ENCODE peak calls at places on chromosomes 7 and 10, in four cellular contexts. T is H9, Y is astrocyte, H is Panc1. U is an unnamed sample.

GRCh38 chr7:152366662-152367061 is 69.1 kb downstream of the KMT2C start:
- DNase-seq in H (no peak), T (no peak), Y (no peak), U (no peak)

GRCh38 chr10:103822052-103822716 is 33.2 kb downstream of the SH3PXD2A start:
- DNase-seq in H (no peak), Y (no peak), T (no peak), U (no peak)

GRCh38 chr7:98266840-98267239 is 14.6 kb upstream of the BRI3 start:
- DNase-seq in T (no peak), H (no peak), Y (no peak), U (no peak)

GRCh38 chr7:156875766-156876165 is 17.2 kb downstream of the LMBR1 start:
- DNase-seq in T (no peak), H (no peak), Y (no peak), U (no peak)

GRCh38 chr10:103828107-103828506 is 27.3 kb downstream of the SH3PXD2A start:
- DNase-seq in H (no peak), Y (peak; percentile 37), T (no peak), U (peak; percentile 91)

GRCh38 chr10:102626026-102626686 is 18.1 kb upstream of the TRIM8 start:
- DNase-seq in T (no peak), Y (no peak), H (no peak), U (no peak)

GRCh38 chr7:390761-391410 is 100.9 kb downstream of the FOXL3 start:
- DNase-seq in H (no peak), Y (no peak), T (no peak), U (no peak)

GRCh38 chr10:92436611-92437010 is 137.3 kb downstream of the IDE start:
- DNase-seq in Y (no peak), H (no peak), T (no peak), U (no peak)

GRCh38 chr7:121624922-121625321 is 228.8 kb upstream of the FAM3C start:
- DNase-seq in T (no peak), H (no peak), Y (peak; percentile 29), U (no peak)

GRCh38 chr10:83544049-83544448 is 595.3 kb upstream of the GHITM start:
- DNase-seq in Y (no peak), T (no peak), H (no peak), U (no peak)

GRCh38 chr10:125797999-125798662 is 22.5 kb upstream of the MMP21 start:
- DNase-seq in T (no peak), Y (no peak), H (no peak), U (no peak)

GRCh38 chr10:92164024-92164423 is 126.9 kb downstream of the CPEB3 start:
- DNase-seq in T (no peak), Y (no peak), H (no peak), U (no peak)

GRCh38 chr10:104488046-104488832 is 134.6 kb downstream of the CFAP58 start:
- DNase-seq in H (no peak), Y (no peak), T (no peak), U (no peak)

GRCh38 chr10:28429045-28429444 is 103.9 kb upstream of the WAC start:
- DNase-seq in H (no peak), T (no peak), Y (no peak), U (no peak)

GRCh38 chr7:76054129-76055120 is 6.5 kb downstream of the MDH2 start:
- DNase-seq in Y (peak; percentile 14), T (no peak), H (no peak), U (peak; percentile 92)

GRCh38 chr10:14683246-14683645 is 91.5 kb downstream of the FAM107B start:
- DNase-seq in Y (no peak), H (no peak), T (no peak), U (no peak)

GRCh38 chr7:129144095-129144833 is at the start of gene TSPAN33:
- DNase-seq in T (peak; percentile 92), Y (peak; percentile 47), H (peak; percentile 25), U (peak; percentile 60)

GRCh38 chr7:129147723-129148122 is 3.2 kb downstream of the TSPAN33 start:
- DNase-seq in H (no peak), T (no peak), Y (no peak), U (no peak)

GRCh38 chr7:129144834-129145668 is 544 bp downstream of the TSPAN33 start:
- DNase-seq in H (no peak), Y (no peak), T (no peak), U (no peak)

GRCh38 chr7:129146237-129146979 is 1.9 kb downstream of the TSPAN33 start:
- DNase-seq in H (no peak), T (no peak), Y (no peak), U (no peak)

DNA sequence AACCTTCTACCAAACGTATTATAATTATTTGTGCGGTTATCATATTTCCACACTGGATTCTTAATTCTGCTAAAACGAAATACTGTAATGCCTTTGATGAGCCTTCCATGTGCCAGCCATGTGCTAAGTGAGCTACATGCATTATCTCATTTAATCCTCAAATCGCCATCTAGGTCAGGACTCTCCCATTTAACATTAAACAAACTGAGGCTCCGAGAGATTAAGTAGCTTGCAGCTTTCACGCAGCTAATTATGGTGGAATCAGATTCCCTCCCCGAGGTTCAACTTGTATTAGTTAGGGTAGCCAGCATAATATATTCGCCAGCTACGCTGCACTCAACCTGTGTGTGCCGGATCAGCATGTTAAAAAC is 798 bp upstream of the TSPAN33 start:
- DNase-seq in T (no peak), H (no peak), Y (no peak), U (no peak)
- H3K27me3 ChIP-seq in T (peaks cover 2% of the 10 kb centered on the region), H (peaks cover 12% of the 10 kb centered on the region), Y (peaks cover 39% of the 10 kb centered on the region), U (peaks cover 4% of the 10 kb centered on the region)

GRCh38 chr7:94228223-94228622 is 166.5 kb upstream of the COL1A2 start:
- DNase-seq in Y (no peak), T (no peak), H (no peak), U (no peak)

GRCh38 chr7:94222516-94222915 is 172.2 kb upstream of the COL1A2 start:
- DNase-seq in H (no peak), T (no peak), Y (no peak), U (no peak)

GRCh38 chr7:94228678-94229077 is 166.0 kb upstream of the COL1A2 start:
- DNase-seq in Y (peak; percentile 22), H (no peak), T (no peak), U (no peak)

GRCh38 chr7:94223375-94224084 is 171.2 kb upstream of the COL1A2 start:
- DNase-seq in T (peak; percentile 81), Y (peak; percentile 64), H (peak; percentile 39), U (peak; percentile 62)
- TF ChIP-seq CTCF in T (peak; percentile 63), Y (peak; percentile 73), H (peak; percentile 10), U (no peak)

DNA sequence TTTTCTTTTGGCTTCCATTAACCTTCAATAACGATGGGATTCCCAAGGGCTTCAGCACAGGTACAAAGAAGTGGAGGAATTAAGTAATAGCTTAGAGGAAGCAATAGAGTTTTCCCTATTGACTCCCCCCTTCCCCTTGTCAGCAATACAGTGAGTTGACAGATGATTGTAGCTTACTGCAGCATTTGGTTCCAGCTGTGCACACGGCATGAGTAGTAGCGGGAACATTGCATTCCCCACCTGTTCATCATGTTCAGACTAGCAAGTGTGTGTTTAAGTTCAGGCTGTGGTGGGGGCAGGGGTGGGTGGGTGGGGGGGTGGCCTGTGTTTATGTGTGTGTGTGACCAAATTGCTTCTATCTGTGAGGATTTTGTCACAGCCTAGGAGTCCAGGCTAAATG is 4.6 kb upstream of the ADRA2A start:
- DNase-seq in T (no peak), Y (no peak), H (no peak), U (peak; percentile 13)
- H3K27me3 ChIP-seq in T (peaks cover under 1% of the 10 kb centered on the region), Y (peaks cover 33% of the 10 kb centered on the region), H (peaks cover 34% of the 10 kb centered on the region), U (peaks cover 21% of the 10 kb centered on the region)

GRCh38 chr7:29555061-29555460 is 8.6 kb upstream of the PRR15 start:
- DNase-seq in T (no peak), Y (no peak), H (no peak), U (no peak)

GRCh38 chr7:29557954-29558353 is 5.7 kb upstream of the PRR15 start:
- DNase-seq in H (no peak), T (peak; percentile 63), Y (no peak), U (peak; percentile 47)

GRCh38 chr7:29552392-29552791 is 11.2 kb upstream of the PRR15 start:
- DNase-seq in T (no peak), H (no peak), Y (no peak), U (no peak)

GRCh38 chr7:29561271-29561670 is 2.4 kb upstream of the PRR15 start:
- DNase-seq in H (no peak), T (no peak), Y (no peak), U (no peak)

DNA sequence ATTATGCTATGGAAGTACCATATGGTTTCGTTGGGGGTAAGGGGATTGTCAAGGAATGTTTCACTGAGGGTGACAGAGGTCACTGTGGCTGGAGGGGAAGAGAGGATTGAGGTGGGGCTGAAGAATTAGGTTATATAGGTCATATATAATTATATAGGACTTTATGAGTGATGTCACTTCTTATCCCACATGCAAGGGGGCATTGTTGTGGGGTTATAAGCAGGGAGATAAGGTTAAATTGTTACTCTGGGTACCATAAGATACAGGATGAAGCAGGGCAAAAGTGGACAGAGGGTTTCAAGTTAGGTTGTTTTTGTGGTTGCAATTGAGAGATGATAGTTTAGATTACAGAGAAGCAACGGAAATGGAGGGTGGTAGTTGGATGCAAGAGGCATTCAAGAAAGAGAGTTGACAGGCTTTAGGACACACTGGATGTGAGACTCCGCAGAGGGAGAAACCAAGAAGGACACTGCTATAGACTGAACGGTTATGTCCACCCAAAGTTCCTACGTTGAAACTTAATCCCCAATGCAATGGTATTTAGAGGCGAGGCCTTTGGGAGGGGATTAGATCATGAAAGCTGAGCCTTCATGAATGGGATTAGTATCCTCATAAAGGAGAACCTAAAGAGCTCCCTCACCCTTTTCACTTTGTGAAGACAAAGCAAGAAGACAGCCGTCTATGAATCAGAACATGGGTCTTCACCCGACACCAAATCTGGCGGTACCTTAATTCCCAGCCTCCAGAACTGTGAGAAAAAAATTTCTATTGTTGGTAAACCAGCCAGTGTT is 7.0 kb upstream of the PRR15 start:
- DNase-seq in Y (no peak), H (no peak), T (no peak), U (no peak)
- TF ChIP-seq CTCF in Y (peak; percentile 5), H (no peak), T (peak; percentile 59), U (peak; percentile 12)

DNA sequence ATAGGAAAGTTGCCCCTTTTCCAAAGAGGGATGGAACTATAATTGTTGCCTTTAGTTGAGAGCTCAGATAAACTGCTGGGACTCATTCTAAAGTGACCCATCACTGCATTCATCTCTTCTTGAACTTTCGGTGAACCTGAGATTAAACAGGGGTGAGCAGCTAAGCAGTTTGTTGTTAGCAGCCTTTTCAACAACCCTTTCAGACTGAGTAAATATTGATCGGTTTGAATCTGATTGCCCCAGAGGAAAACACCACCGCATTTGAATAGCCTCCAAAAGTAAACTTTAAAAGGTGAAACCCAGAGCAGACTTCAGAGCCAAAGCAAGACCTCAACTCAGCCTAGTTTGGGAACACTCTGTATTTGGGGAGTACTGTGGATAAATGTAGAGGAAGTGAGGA is 4.7 kb downstream of the HOXA1 start:
- DNase-seq in H (no peak), T (no peak), Y (no peak), U (no peak)
- H3K27me3 ChIP-seq in H (no peaks in the 10 kb centered on the region), T (peaks cover 80% of the 10 kb centered on the region), Y (peaks cover 72% of the 10 kb centered on the region), U (peaks cover 33% of the 10 kb centered on the region)

DNA sequence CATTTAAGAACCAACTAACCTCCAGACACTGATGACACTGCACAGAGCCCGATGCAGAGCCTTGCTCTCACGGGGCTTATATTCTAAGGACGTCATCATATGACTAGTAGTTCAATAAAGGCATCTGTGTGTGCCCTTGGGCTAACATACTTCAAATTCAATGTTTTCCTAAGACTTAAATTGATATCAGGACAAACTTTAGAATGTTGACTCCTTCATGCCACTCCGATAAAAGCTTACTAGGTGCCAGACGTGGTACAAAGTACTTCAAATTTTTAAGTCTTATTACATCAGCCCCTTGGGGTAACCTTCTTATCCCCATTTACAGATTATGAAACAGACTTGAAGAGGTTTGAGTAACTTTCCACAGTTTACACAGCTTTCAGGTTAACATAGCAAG is 191.1 kb upstream of the PLXNA4 start:
- DNase-seq in T (no peak), Y (no peak), H (no peak), U (no peak)
- TF ChIP-seq CTCF in T (no peak), Y (no peak), H (no peak), U (no peak)